ENCODE peak calls at places on chromosomes 5 and 9, in six cellular contexts. One of them, this sample, is unnamed. For H3K9me3, the result is how much of the 10 kb centered on the place peaks cover.

GRCh38 chr5:173933901-173934300 is 45.8 kb downstream of the CPEB4 start:
- DNase-seq in PC-3: no peak
- DNase-seq in colonic mucosa: no peak
- DNase-seq in neuronal stem cell: no peak
- DNase-seq in Panc1: no peak
- DNase-seq in OCI-LY7: no peak
- DNase-seq in this sample: no peak

GRCh38 chr5:124698774-124699173 is 47.7 kb downstream of the ZNF608 start:
- DNase-seq in PC-3: no peak
- DNase-seq in colonic mucosa: no peak
- DNase-seq in neuronal stem cell: no peak
- DNase-seq in Panc1: no peak
- DNase-seq in OCI-LY7: no peak
- DNase-seq in this sample: no peak

GRCh38 chr5:174378116-174378874 is 332.8 kb downstream of the NSG2 start:
- DNase-seq in PC-3: peak
- DNase-seq in colonic mucosa: no peak
- DNase-seq in neuronal stem cell: no peak
- DNase-seq in Panc1: no peak
- DNase-seq in OCI-LY7: no peak
- DNase-seq in this sample: no peak

GRCh38 chr5:132420706-132421272 is 51.3 kb downstream of the SLC22A5 start:
- DNase-seq in PC-3: no peak
- DNase-seq in colonic mucosa: peak
- DNase-seq in neuronal stem cell: no peak
- DNase-seq in Panc1: no peak
- DNase-seq in OCI-LY7: peak
- DNase-seq in this sample: no peak

GRCh38 chr5:112917453-112918005 is 4.5 kb downstream of the REEP5 start:
- DNase-seq in PC-3: peak
- DNase-seq in colonic mucosa: no peak
- DNase-seq in neuronal stem cell: no peak
- DNase-seq in Panc1: no peak
- DNase-seq in OCI-LY7: peak
- DNase-seq in this sample: no peak

GRCh38 chr9:129656795-129657390 is 8.6 kb upstream of the PRRX2 start:
- DNase-seq in PC-3: peak
- DNase-seq in colonic mucosa: no peak
- DNase-seq in neuronal stem cell: no peak
- DNase-seq in Panc1: peak
- DNase-seq in OCI-LY7: no peak
- DNase-seq in this sample: no peak

GRCh38 chr5:52623291-52623690 is 164.4 kb upstream of the ITGA1 start:
- DNase-seq in PC-3: no peak
- DNase-seq in colonic mucosa: no peak
- DNase-seq in neuronal stem cell: no peak
- DNase-seq in Panc1: no peak
- DNase-seq in OCI-LY7: no peak
- DNase-seq in this sample: no peak

GRCh38 chr9:34035656-34036055 is 13.0 kb downstream of the UBAP2 start:
- DNase-seq in PC-3: peak
- DNase-seq in colonic mucosa: no peak
- DNase-seq in neuronal stem cell: no peak
- DNase-seq in Panc1: no peak
- DNase-seq in OCI-LY7: no peak
- DNase-seq in this sample: no peak

GRCh38 chr9:111743275-111743674 is 51.5 kb downstream of the SHOC1 start:
- DNase-seq in PC-3: peak
- DNase-seq in colonic mucosa: no peak
- DNase-seq in neuronal stem cell: no peak
- DNase-seq in Panc1: peak
- DNase-seq in OCI-LY7: no peak
- DNase-seq in this sample: no peak

GRCh38 chr9:82991684-82992083 is 71.3 kb downstream of the RASEF start:
- DNase-seq in PC-3: no peak
- DNase-seq in colonic mucosa: no peak
- DNase-seq in neuronal stem cell: no peak
- DNase-seq in Panc1: no peak
- DNase-seq in OCI-LY7: no peak
- DNase-seq in this sample: no peak

GRCh38 chr9:132663120-132663519 is 6.7 kb downstream of the DDX31 start:
- DNase-seq in PC-3: no peak
- DNase-seq in colonic mucosa: no peak
- DNase-seq in neuronal stem cell: peak
- DNase-seq in Panc1: no peak
- DNase-seq in OCI-LY7: no peak
- DNase-seq in this sample: no peak

GRCh38 chr9:134502261-134503211 is 139.1 kb upstream of the COL5A1 start:
- DNase-seq in PC-3: peak
- DNase-seq in colonic mucosa: peak
- DNase-seq in neuronal stem cell: no peak
- DNase-seq in Panc1: no peak
- DNase-seq in OCI-LY7: no peak
- DNase-seq in this sample: peak

GRCh38 chr5:55557123-55557522 is 22.4 kb upstream of the PLPP1 start:
- DNase-seq in PC-3: no peak
- DNase-seq in colonic mucosa: peak
- DNase-seq in neuronal stem cell: no peak
- DNase-seq in Panc1: no peak
- DNase-seq in OCI-LY7: no peak
- DNase-seq in this sample: no peak

GRCh38 chr5:69187342-69187741 is 2.0 kb upstream of the CENPH start:
- DNase-seq in PC-3: no peak
- DNase-seq in colonic mucosa: no peak
- DNase-seq in neuronal stem cell: no peak
- DNase-seq in Panc1: no peak
- DNase-seq in OCI-LY7: no peak
- DNase-seq in this sample: no peak

GRCh38 chr5:80566711-80567259 is 3.3 kb downstream of the ANKRD34B start:
- DNase-seq in PC-3: no peak
- DNase-seq in colonic mucosa: no peak
- DNase-seq in neuronal stem cell: no peak
- DNase-seq in Panc1: no peak
- DNase-seq in OCI-LY7: no peak
- DNase-seq in this sample: no peak

GRCh38 chr5:174972291-174972690 is 247.9 kb downstream of the MSX2 start:
- DNase-seq in PC-3: peak
- DNase-seq in colonic mucosa: no peak
- DNase-seq in neuronal stem cell: no peak
- DNase-seq in Panc1: no peak
- DNase-seq in OCI-LY7: no peak
- DNase-seq in this sample: no peak

GRCh38 chr9:120891255-120891954 is 14.4 kb upstream of the PHF19 start:
- DNase-seq in PC-3: no peak
- DNase-seq in colonic mucosa: no peak
- DNase-seq in neuronal stem cell: no peak
- DNase-seq in Panc1: no peak
- DNase-seq in OCI-LY7: peak
- DNase-seq in this sample: no peak

GRCh38 chr9:97853844-97854695 is 1.0 kb downstream of the FOXE1 start:
- DNase-seq in PC-3: no peak
- DNase-seq in colonic mucosa: no peak
- DNase-seq in neuronal stem cell: peak
- DNase-seq in Panc1: no peak
- DNase-seq in OCI-LY7: peak
- DNase-seq in this sample: no peak

GRCh38 chr5:158758666-158759065 is 341.1 kb downstream of the EBF1 start:
- DNase-seq in PC-3: peak
- DNase-seq in colonic mucosa: no peak
- DNase-seq in neuronal stem cell: no peak
- DNase-seq in Panc1: no peak
- DNase-seq in OCI-LY7: no peak
- DNase-seq in this sample: no peak

GRCh38 chr5:2164586-2164985 is 281.9 kb upstream of the IRX4 start:
- DNase-seq in PC-3: no peak
- DNase-seq in colonic mucosa: no peak
- DNase-seq in neuronal stem cell: no peak
- DNase-seq in Panc1: no peak
- DNase-seq in OCI-LY7: no peak
- DNase-seq in this sample: no peak
- H3K9me3 ChIP-seq in PC-3: under half
- H3K9me3 ChIP-seq in colonic mucosa: under half
- H3K9me3 ChIP-seq in neuronal stem cell: under half
- H3K9me3 ChIP-seq in Panc1: under half
- H3K9me3 ChIP-seq in OCI-LY7: under half
- H3K9me3 ChIP-seq in this sample: under half

DNA sequence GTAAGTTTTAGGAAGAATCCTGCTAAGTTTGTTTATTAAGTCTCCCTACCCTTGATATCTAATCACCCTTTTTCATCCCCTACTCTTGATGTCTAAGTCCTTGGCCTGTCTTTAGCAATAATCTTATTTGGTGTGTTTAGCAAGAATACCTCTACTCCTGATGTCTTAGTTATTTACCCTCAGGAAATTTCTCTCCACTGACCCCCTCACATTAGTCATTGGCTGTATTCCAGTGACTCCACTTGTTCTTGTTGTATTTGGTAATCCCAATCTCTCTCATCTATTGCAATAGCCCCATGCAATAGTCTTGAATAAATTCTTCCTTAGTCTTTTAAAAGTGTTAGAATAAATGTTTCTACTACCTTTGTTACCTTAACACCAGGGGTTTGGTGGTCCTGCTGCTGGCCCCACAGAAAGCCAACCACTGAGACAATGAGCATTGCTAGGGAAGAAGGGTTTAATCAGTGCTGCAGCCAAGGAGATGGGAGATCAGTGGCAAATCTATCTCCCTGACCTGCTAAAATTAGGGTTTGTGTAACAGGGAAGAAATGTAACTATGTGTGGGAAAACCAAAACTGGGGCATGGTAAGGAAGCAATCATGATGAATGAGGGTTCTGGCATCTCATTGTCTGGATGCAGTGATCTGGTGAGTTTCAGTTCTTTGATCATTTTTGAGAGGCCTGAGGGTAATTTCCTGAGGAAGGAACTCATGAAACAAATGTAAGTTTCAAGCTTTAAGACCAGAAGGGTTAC is 236.4 kb upstream of the DAB2 start:
- DNase-seq in PC-3: peak
- DNase-seq in colonic mucosa: no peak
- DNase-seq in neuronal stem cell: no peak
- DNase-seq in Panc1: no peak
- DNase-seq in OCI-LY7: no peak
- DNase-seq in this sample: no peak
- H3K4me3 ChIP-seq in PC-3: no peak
- H3K4me3 ChIP-seq in colonic mucosa: no peak
- H3K4me3 ChIP-seq in neuronal stem cell: no peak
- H3K4me3 ChIP-seq in Panc1: no peak
- H3K4me3 ChIP-seq in OCI-LY7: no peak
- H3K4me3 ChIP-seq in this sample: no peak

GRCh38 chr5:157528036-157528632 is 47.4 kb downstream of the ADAM19 start:
- DNase-seq in PC-3: no peak
- DNase-seq in colonic mucosa: peak
- DNase-seq in neuronal stem cell: no peak
- DNase-seq in Panc1: no peak
- DNase-seq in OCI-LY7: no peak
- DNase-seq in this sample: no peak
- H3K27ac ChIP-seq in PC-3: no peak
- H3K27ac ChIP-seq in colonic mucosa: peak
- H3K27ac ChIP-seq in neuronal stem cell: no peak
- H3K27ac ChIP-seq in Panc1: no peak
- H3K27ac ChIP-seq in OCI-LY7: no peak
- H3K27ac ChIP-seq in this sample: no peak

DNA sequence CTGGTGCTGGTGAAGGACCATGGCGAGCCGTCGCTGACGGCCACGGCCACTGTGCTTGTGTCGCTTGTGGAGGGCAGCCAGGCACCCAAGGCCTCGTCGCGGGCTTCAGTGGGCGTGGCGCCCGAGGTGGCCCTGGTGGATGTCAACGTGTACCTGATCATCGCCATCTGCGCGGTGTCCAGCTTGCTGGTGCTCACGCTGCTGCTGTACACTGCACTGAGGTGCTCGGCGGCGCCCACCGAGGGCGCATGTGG is 2.2 kb downstream of the PCDHA10 start:
- DNase-seq in PC-3: no peak
- DNase-seq in colonic mucosa: no peak
- DNase-seq in neuronal stem cell: no peak
- DNase-seq in Panc1: no peak
- DNase-seq in OCI-LY7: no peak
- DNase-seq in this sample: no peak
- H3K9me3 ChIP-seq in PC-3: under half
- H3K9me3 ChIP-seq in colonic mucosa: under half
- H3K9me3 ChIP-seq in neuronal stem cell: under half
- H3K9me3 ChIP-seq in Panc1: under half
- H3K9me3 ChIP-seq in OCI-LY7: under half
- H3K9me3 ChIP-seq in this sample: under half

GRCh38 chr9:3180696-3181048 is 336.8 kb upstream of the PUM3 start:
- DNase-seq in PC-3: no peak
- DNase-seq in colonic mucosa: no peak
- DNase-seq in neuronal stem cell: no peak
- DNase-seq in Panc1: no peak
- DNase-seq in OCI-LY7: no peak
- DNase-seq in this sample: no peak

GRCh38 chr9:3179716-3180115 is 335.8 kb upstream of the PUM3 start:
- DNase-seq in PC-3: no peak
- DNase-seq in colonic mucosa: no peak
- DNase-seq in neuronal stem cell: no peak
- DNase-seq in Panc1: no peak
- DNase-seq in OCI-LY7: no peak
- DNase-seq in this sample: no peak

GRCh38 chr9:3177921-3178320 is 334.0 kb upstream of the PUM3 start:
- DNase-seq in PC-3: no peak
- DNase-seq in colonic mucosa: no peak
- DNase-seq in neuronal stem cell: no peak
- DNase-seq in Panc1: no peak
- DNase-seq in OCI-LY7: no peak
- DNase-seq in this sample: no peak

GRCh38 chr9:3177362-3177761 is 333.5 kb upstream of the PUM3 start:
- DNase-seq in PC-3: no peak
- DNase-seq in colonic mucosa: peak
- DNase-seq in neuronal stem cell: no peak
- DNase-seq in Panc1: no peak
- DNase-seq in OCI-LY7: no peak
- DNase-seq in this sample: no peak

DNA sequence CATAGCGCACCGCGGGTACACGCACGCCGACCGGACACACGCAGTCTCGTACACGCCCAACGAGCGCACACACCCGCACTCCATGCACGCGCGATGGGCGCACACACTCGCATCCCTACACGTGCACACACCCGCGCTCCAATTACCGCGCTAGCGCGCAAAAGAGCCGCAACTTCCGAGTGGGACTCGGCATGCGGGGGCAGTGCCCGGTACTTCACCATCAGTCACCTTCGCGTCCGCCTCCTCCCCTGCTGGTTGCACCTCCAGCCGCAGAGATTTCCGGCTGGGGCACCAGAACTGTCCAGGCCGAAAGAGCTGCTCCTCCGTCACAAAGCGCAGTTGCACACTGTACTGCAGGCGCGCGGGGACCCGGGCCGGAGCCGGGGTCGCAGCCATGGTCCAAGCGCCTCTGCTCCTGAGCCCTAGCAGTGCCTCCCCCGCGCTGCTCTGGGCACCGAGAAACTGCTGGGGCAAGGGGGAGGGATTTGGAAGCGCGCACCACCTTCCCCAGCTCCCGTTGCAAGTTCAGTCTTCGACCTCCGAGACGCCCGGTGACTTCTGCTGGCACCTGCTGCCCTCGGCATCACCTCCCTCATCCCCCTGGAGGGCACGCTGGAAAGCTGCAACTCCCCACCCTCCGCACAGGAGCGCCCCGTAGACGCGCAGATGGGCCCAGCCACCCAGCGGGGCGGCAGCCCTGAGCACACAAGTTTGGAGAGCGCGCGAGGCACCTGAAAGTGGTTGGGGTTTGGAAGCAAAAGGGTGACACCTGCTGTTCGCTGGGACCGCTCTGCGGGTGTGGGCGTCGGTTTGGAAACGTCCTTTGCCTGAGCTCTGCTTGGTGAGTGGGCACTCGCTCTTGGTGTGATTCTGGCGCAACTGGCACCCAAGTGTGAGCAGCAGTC is 337.4 kb upstream of the PUM3 start:
- DNase-seq in PC-3: peak
- DNase-seq in colonic mucosa: peak
- DNase-seq in neuronal stem cell: peak
- DNase-seq in Panc1: no peak
- DNase-seq in OCI-LY7: peak
- DNase-seq in this sample: no peak
- H3K4me3 ChIP-seq in PC-3: no peak
- H3K4me3 ChIP-seq in colonic mucosa: peak
- H3K4me3 ChIP-seq in neuronal stem cell: peak
- H3K4me3 ChIP-seq in Panc1: no peak
- H3K4me3 ChIP-seq in OCI-LY7: no peak
- H3K4me3 ChIP-seq in this sample: no peak

This sample was measured in aorta.